ENCODE peak calls at places on chromosome 22, in four cellular contexts. K, R, F and C are unnamed samples.

GRCh38 chr22:22848364-22848866 is 39.2 kb upstream of the IGLL5 start:
- DNase-seq in K (peak; percentile 77), R (peak; percentile 78), F (peak; percentile 10), C (peak; percentile 59)

GRCh38 chr22:49031746-49032330 is 795.8 kb downstream of the BRD1 start:
- DNase-seq in K (no peak), R (no peak), F (no peak), C (no peak)

GRCh38 chr22:27525711-27526110 is 275.8 kb downstream of the MN1 start:
- DNase-seq in K (no peak), R (no peak), F (no peak), C (no peak)

GRCh38 chr22:17835256-17835655 is 61.0 kb upstream of the BID start:
- DNase-seq in K (no peak), R (no peak), F (no peak), C (no peak)

GRCh38 chr22:30753701-30754100 is 59.0 kb downstream of the OSBP2 start:
- DNase-seq in K (no peak), R (no peak), F (no peak), C (no peak)

GRCh38 chr22:31613286-31613903 is 48.6 kb downstream of the PISD start:
- DNase-seq in K (no peak), R (no peak), F (no peak), C (no peak)

GRCh38 chr22:50270302-50271010 is at the start of gene MAPK11:
- DNase-seq in K (peak; percentile 73), R (peak; percentile 37), F (peak; percentile 62), C (peak; percentile 80)

GRCh38 chr22:32652609-32653008 is 148.9 kb upstream of the TIMP3 start:
- DNase-seq in K (no peak), R (no peak), F (no peak), C (no peak)

GRCh38 chr22:39470462-39471335 is 13.9 kb downstream of the MGAT3 start:
- DNase-seq in K (no peak), R (no peak), F (no peak), C (no peak)

GRCh38 chr22:46201059-46201757 is 48.9 kb downstream of the CDPF1 start:
- DNase-seq in K (peak; percentile 80), R (no peak), F (no peak), C (no peak)

GRCh38 chr22:29454186-29454745 is 15.9 kb downstream of the RFPL1 start:
- DNase-seq in K (no peak), R (no peak), F (peak; percentile 48), C (no peak)

GRCh38 chr22:41596776-41597634 is 7.4 kb upstream of the PMM1 start:
- DNase-seq in K (peak; percentile 57), R (peak; percentile 66), F (peak; percentile 58), C (peak; percentile 68)

GRCh38 chr22:22019659-22020424 is 37.3 kb upstream of the TOP3B start:
- DNase-seq in K (no peak), R (no peak), F (no peak), C (no peak)

GRCh38 chr22:40051322-40051721 is 56.6 kb downstream of the FAM83F start:
- DNase-seq in K (no peak), R (no peak), F (no peak), C (no peak)

GRCh38 chr22:24465566-24465965 is 29.6 kb upstream of the UPB1 start:
- DNase-seq in K (no peak), R (no peak), F (no peak), C (peak; percentile 67)

GRCh38 chr22:40345271-40345670 is 1.0 kb upstream of the ADSL start:
- DNase-seq in K (no peak), R (no peak), F (no peak), C (peak; percentile 58)

GRCh38 chr22:48551716-48552268 is 1275.9 kb downstream of the BRD1 start:
- DNase-seq in K (no peak), R (no peak), F (no peak), C (no peak)

GRCh38 chr22:24429411-24430365 is 2.3 kb downstream of the ADORA2A start:
- DNase-seq in K (no peak), R (no peak), F (no peak), C (peak; percentile 44)

GRCh38 chr22:23067023-23067650 is 3.2 kb upstream of the GNAZ start:
- DNase-seq in K (no peak), R (no peak), F (no peak), C (no peak)

GRCh38 chr22:22345781-22346180 is 101.2 kb downstream of the VPREB1 start:
- DNase-seq in K (no peak), R (no peak), F (no peak), C (no peak)

GRCh38 chr22:42991010-42991651 is 23.8 kb downstream of the PACSIN2 start:
- DNase-seq in K (peak; percentile 67), R (no peak), F (no peak), C (peak; percentile 95)

GRCh38 chr22:49157529-49158339 is 669.9 kb downstream of the BRD1 start:
- DNase-seq in K (no peak), R (no peak), F (no peak), C (no peak)

GRCh38 chr22:37139762-37140161 is 10.0 kb downstream of the IL2RB start:
- DNase-seq in K (no peak), R (no peak), F (no peak), C (no peak)

GRCh38 chr22:50581950-50582561 is 593 bp downstream of the CHKB start:
- DNase-seq in K (no peak), R (peak; percentile 28), F (no peak), C (peak; percentile 29)

GRCh38 chr22:49063040-49063329 is 764.7 kb downstream of the BRD1 start:
- DNase-seq in K (no peak), R (no peak), F (no peak), C (no peak)

GRCh38 chr22:44304354-44304753 is 8.4 kb downstream of the SHISAL1 start:
- DNase-seq in K (no peak), R (no peak), F (no peak), C (peak; percentile 47)

GRCh38 chr22:27624042-27624441 is 177.5 kb downstream of the MN1 start:
- DNase-seq in K (no peak), R (no peak), F (no peak), C (no peak)

GRCh38 chr22:27378343-27378800 is 423.2 kb downstream of the MN1 start:
- DNase-seq in K (no peak), R (no peak), F (no peak), C (no peak)

GRCh38 chr22:30813936-30814335 is 119.3 kb downstream of the OSBP2 start:
- DNase-seq in K (no peak), R (no peak), F (no peak), C (peak; percentile 15)

GRCh38 chr22:25062378-25063095 is 110.0 kb downstream of the KIAA1671 start:
- DNase-seq in K (no peak), R (no peak), F (no peak), C (no peak)

GRCh38 chr22:47206185-47206584 is 443.7 kb downstream of the TBC1D22A start:
- DNase-seq in K (peak; percentile 16), R (no peak), F (no peak), C (no peak)

GRCh38 chr22:20536590-20537324 is 29.3 kb downstream of the MED15 start:
- DNase-seq in K (no peak), R (no peak), F (no peak), C (no peak)

GRCh38 chr22:49966716-49967332 is 6.3 kb downstream of the PIM3 start:
- DNase-seq in K (peak; percentile 31), R (no peak), F (peak; percentile 65), C (no peak)

GRCh38 chr22:48240165-48240934 is 1477.9 kb downstream of the TBC1D22A start:
- DNase-seq in K (no peak), R (no peak), F (no peak), C (no peak)

GRCh38 chr22:48838846-48839730 is 988.6 kb downstream of the BRD1 start:
- DNase-seq in K (no peak), R (no peak), F (no peak), C (no peak)

GRCh38 chr22:26585104-26585790 is 4.7 kb downstream of the TPST2 start:
- DNase-seq in K (no peak), R (no peak), F (no peak), C (peak; percentile 90)

GRCh38 chr22:32411829-32412592 is at the start of gene RTCB:
- DNase-seq in K (peak; percentile 94), R (peak; percentile 87), F (peak; percentile 88), C (peak; percentile 91)

GRCh38 chr22:24591286-24591830 is 1.5 kb downstream of the LRRC75B start:
- DNase-seq in K (no peak), R (no peak), F (no peak), C (no peak)

GRCh38 chr22:26689553-26690301 is 32.3 kb downstream of the MIAT start:
- DNase-seq in K (no peak), R (no peak), F (no peak), C (no peak)